ENCODE peak calls at places on chromosomes 6 and 20, in ten cellular contexts. X is sigmoid colon, Y is esophagus muscularis mucosa, O is IMR-90, P is transverse colon, R is stomach, D is GM12878, A is esophagus squamous epithelium, F is tibial nerve, L is Peyer's patch. H is an unnamed sample.

GRCh38 chr6:167550936-167551633 is 226.2 kb downstream of the TTLL2 start:
- DNase-seq in X (peak; percentile 93), Y (no peak), O (no peak), P (peak; percentile 68), R (peak; percentile 86), D (no peak), A (no peak), F (peak; percentile 88), L (peak; percentile 74), H (peak; percentile 83)

GRCh38 chr6:47631248-47632196 is 66.9 kb upstream of the ADGRF4 start:
- DNase-seq in X (no peak), Y (no peak), O (peak; percentile 45), P (no peak), R (no peak), D (peak; percentile 32), A (no peak), F (no peak), L (no peak), H (no peak)

GRCh38 chr6:36139431-36139830 is 9.1 kb downstream of the MAPK13 start:
- DNase-seq in X (no peak), Y (no peak), O (no peak), P (no peak), R (no peak), D (no peak), A (no peak), F (no peak), L (no peak), H (peak; percentile 83)

GRCh38 chr6:116547358-116547757 is 1.9 kb upstream of the TRAPPC3L start:
- DNase-seq in X (no peak), Y (no peak), O (no peak), P (no peak), R (no peak), D (no peak), A (no peak), F (no peak), L (no peak), H (no peak)

GRCh38 chr20:12047838-12048432 is 130.2 kb downstream of the BTBD3 start:
- DNase-seq in X (no peak), Y (no peak), O (peak; percentile 74), P (no peak), R (no peak), D (no peak), A (no peak), F (no peak), L (no peak), H (no peak)

GRCh38 chr6:72461144-72461543 is 160.7 kb upstream of the KCNQ5 start:
- DNase-seq in X (no peak), Y (no peak), O (peak; percentile 61), P (no peak), R (no peak), D (no peak), A (no peak), F (no peak), L (no peak), H (no peak)

GRCh38 chr6:128601060-128601459 is 80.7 kb upstream of the PTPRK start:
- DNase-seq in X (no peak), Y (no peak), O (peak; percentile 49), P (no peak), R (peak; percentile 41), D (no peak), A (no peak), F (no peak), L (no peak), H (no peak)

GRCh38 chr20:31785089-31785488 is 34.1 kb upstream of the MYLK2 start:
- DNase-seq in X (no peak), Y (no peak), O (no peak), P (no peak), R (no peak), D (no peak), A (no peak), F (no peak), L (no peak), H (no peak)

GRCh38 chr6:103011605-103012004 is 1618.1 kb downstream of the GRIK2 start:
- DNase-seq in X (no peak), Y (no peak), O (no peak), P (no peak), R (no peak), D (no peak), A (no peak), F (no peak), L (no peak), H (no peak)

GRCh38 chr6:15016813-15017212 is 229.1 kb upstream of the JARID2 start:
- DNase-seq in X (no peak), Y (no peak), O (no peak), P (no peak), R (no peak), D (no peak), A (no peak), F (no peak), L (no peak), H (no peak)

GRCh38 chr6:40924832-40925231 is 114.2 kb downstream of the UNC5CL start:
- DNase-seq in X (no peak), Y (no peak), O (no peak), P (no peak), R (no peak), D (no peak), A (no peak), F (no peak), L (no peak), H (no peak)

GRCh38 chr6:12381587-12381986 is 91.4 kb downstream of the EDN1 start:
- DNase-seq in X (no peak), Y (no peak), O (peak; percentile 18), P (no peak), R (no peak), D (no peak), A (no peak), F (no peak), L (no peak), H (no peak)

GRCh38 chr6:44833248-44833647 is 445.7 kb downstream of the CDC5L start:
- DNase-seq in X (no peak), Y (no peak), O (no peak), P (no peak), R (no peak), D (peak; percentile 54), A (no peak), F (no peak), L (no peak), H (no peak)

DNA sequence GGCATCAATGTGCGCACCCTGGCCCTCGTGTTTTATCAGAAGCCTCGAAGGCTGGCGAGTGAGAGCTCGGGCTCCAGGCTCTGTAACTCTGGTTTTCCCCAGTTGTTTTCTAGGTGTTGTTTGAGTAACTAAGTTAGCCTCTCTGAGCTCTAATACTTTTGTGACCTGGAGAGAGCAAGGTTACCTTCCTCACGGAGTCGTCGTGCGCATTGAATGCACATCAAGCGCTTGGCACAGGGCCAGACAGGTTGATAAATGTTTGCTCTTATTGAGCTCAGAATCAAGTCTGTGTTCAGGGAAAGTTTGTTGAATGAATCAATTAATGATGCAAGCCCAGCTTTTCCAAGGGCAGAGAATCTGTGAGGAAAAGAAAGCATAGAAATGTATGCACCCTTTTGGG is 33.5 kb downstream of the EDN3 start:
- DNase-seq in X (no peak), Y (no peak), O (no peak), P (peak; percentile 75), R (no peak), D (no peak), A (no peak), F (no peak), L (peak; percentile 76), H (no peak)
- H3K27me3 ChIP-seq in X (peaks cover 4% of the 10 kb centered on the region), Y (peaks cover 33% of the 10 kb centered on the region), O (no peaks in the 10 kb centered on the region), P (peaks cover 10% of the 10 kb centered on the region), R (no peaks in the 10 kb centered on the region), D (peaks cover 6% of the 10 kb centered on the region), A (no peaks in the 10 kb centered on the region), F (no peaks in the 10 kb centered on the region), L (no peaks in the 10 kb centered on the region), H (no peaks in the 10 kb centered on the region)

DNA sequence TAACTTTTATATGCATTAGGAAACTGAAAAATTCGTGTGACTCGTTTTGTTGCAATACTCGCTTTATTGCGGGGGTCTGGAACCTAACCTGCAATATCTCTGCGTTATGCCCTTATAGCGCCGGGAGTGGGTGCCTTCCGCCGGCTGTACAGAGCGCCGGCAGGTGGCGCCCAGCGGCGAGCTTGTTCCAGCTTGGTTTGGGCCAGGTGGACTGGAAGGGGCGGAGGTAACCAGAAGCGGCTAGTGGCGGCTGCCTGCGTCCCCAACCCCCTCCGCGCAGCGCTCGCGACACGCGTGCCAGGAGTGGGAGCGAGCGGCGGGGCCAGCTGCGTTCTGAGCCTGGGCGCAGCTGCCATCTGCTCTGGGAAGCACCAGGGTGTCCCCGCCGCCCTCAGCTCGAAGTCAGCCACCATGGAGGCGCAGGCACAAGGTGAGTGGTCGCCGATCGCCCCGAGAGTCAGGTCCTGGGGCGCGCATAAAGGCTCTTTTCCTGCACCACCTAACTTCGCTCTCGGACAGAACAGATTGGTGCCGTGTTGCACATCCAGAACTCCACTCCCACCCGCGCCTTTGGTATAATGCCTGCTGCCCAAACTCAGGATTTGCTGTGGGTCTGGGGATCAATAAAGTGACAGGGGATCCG is at the start of gene TPD52L1:
- DNase-seq in X (peak; percentile 87), Y (no peak), O (peak; percentile 60), P (peak; percentile 81), R (peak; percentile 87), D (no peak), A (no peak), F (peak; percentile 60), L (peak; percentile 84), H (peak; percentile 95)
- TF ChIP-seq POLR2A in X (no peak), Y (no peak), O (no peak), P (no peak), R (no peak), D (no peak), A (peak; percentile 24), F (no peak), L (no peak), H (no peak)

GRCh38 chr20:60465993-60466682 is 507.9 kb downstream of the CDH26 start:
- DNase-seq in X (no peak), Y (peak; percentile 84), O (no peak), P (no peak), R (no peak), D (no peak), A (no peak), F (peak; percentile 3), L (no peak), H (no peak)
- TF ChIP-seq CTCF in X (no peak), Y (no peak), O (no peak), P (no peak), R (no peak), D (no peak), A (no peak), F (no peak), L (no peak), H (no peak)

GRCh38 chr6:137031122-137031521 is 13.6 kb downstream of the IL20RA start:
- DNase-seq in X (no peak), Y (no peak), O (no peak), P (no peak), R (no peak), D (no peak), A (no peak), F (no peak), L (no peak), H (no peak)

GRCh38 chr6:137028912-137029311 is 15.9 kb downstream of the IL20RA start:
- DNase-seq in X (no peak), Y (peak; percentile 17), O (no peak), P (no peak), R (no peak), D (no peak), A (no peak), F (no peak), L (no peak), H (no peak)

GRCh38 chr6:137024172-137024990 is 20.4 kb downstream of the IL20RA start:
- DNase-seq in X (no peak), Y (peak; percentile 26), O (no peak), P (no peak), R (no peak), D (no peak), A (no peak), F (no peak), L (no peak), H (no peak)

GRCh38 chr6:137020771-137021170 is 24.0 kb downstream of the IL20RA start:
- DNase-seq in X (no peak), Y (peak; percentile 4), O (no peak), P (no peak), R (no peak), D (no peak), A (no peak), F (no peak), L (no peak), H (no peak)

GRCh38 chr6:137025786-137026730 is 18.7 kb downstream of the IL20RA start:
- DNase-seq in X (no peak), Y (peak; percentile 77), O (no peak), P (no peak), R (no peak), D (peak; percentile 56), A (no peak), F (no peak), L (no peak), H (no peak)
- H3K27me3 ChIP-seq in X (no peaks in the 10 kb centered on the region), Y (no peaks in the 10 kb centered on the region), O (peaks cover 2% of the 10 kb centered on the region), P (no peaks in the 10 kb centered on the region), R (no peaks in the 10 kb centered on the region), D (no peaks in the 10 kb centered on the region), A (no peaks in the 10 kb centered on the region), F (no peaks in the 10 kb centered on the region), L (no peaks in the 10 kb centered on the region), H (no peaks in the 10 kb centered on the region)

H was measured in upper lobe of left lung.